ENCODE peak calls at places on chromosome 3, in four cellular contexts. One of them, this sample, is unnamed.

GRCh38 chr3:36764704-36765038 is 318 bp upstream of the DCLK3 start:
- DNase-seq in progenitor cell of endocrine pancreas: no peak
- DNase-seq in AG09319: no peak
- DNase-seq in SK-N-SH: no peak
- DNase-seq in this sample: no peak

GRCh38 chr3:157175678-157176077 is 15.7 kb upstream of the CCNL1 start:
- DNase-seq in progenitor cell of endocrine pancreas: no peak
- DNase-seq in SK-N-SH: peak
- DNase-seq in AG09319: no peak
- DNase-seq in this sample: peak

GRCh38 chr3:71581981-71582611 is 1.4 kb downstream of the FOXP1 start:
- DNase-seq in progenitor cell of endocrine pancreas: peak
- DNase-seq in SK-N-SH: peak
- DNase-seq in AG09319: no peak
- DNase-seq in this sample: peak

GRCh38 chr3:48318831-48319512 is 14.5 kb downstream of the SPINK8 start:
- DNase-seq in AG09319: no peak
- DNase-seq in progenitor cell of endocrine pancreas: no peak
- DNase-seq in SK-N-SH: no peak
- DNase-seq in this sample: no peak

GRCh38 chr3:17307482-17307881 is 422.7 kb downstream of the PLCL2 start:
- DNase-seq in progenitor cell of endocrine pancreas: no peak
- DNase-seq in SK-N-SH: no peak
- DNase-seq in AG09319: no peak
- DNase-seq in this sample: no peak

GRCh38 chr3:160331127-160331937 is 67.7 kb downstream of the IFT80 start:
- DNase-seq in AG09319: peak
- DNase-seq in progenitor cell of endocrine pancreas: no peak
- DNase-seq in SK-N-SH: no peak
- DNase-seq in this sample: no peak

GRCh38 chr3:86978111-86978528 is 12.8 kb downstream of the VGLL3 start:
- DNase-seq in SK-N-SH: no peak
- DNase-seq in AG09319: peak
- DNase-seq in progenitor cell of endocrine pancreas: no peak
- DNase-seq in this sample: no peak

GRCh38 chr3:4218426-4219226 is 84.5 kb upstream of the SETMAR start:
- DNase-seq in progenitor cell of endocrine pancreas: no peak
- DNase-seq in SK-N-SH: no peak
- DNase-seq in AG09319: no peak
- DNase-seq in this sample: no peak

GRCh38 chr3:84836961-84837360 is 121.8 kb upstream of the CADM2 start:
- DNase-seq in AG09319: no peak
- DNase-seq in progenitor cell of endocrine pancreas: no peak
- DNase-seq in SK-N-SH: no peak
- DNase-seq in this sample: peak

GRCh38 chr3:23203651-23204111 is 554 bp downstream of the UBE2E2 start:
- DNase-seq in SK-N-SH: peak
- DNase-seq in AG09319: no peak
- DNase-seq in progenitor cell of endocrine pancreas: no peak
- DNase-seq in this sample: peak

GRCh38 chr3:107971181-107971580 is 119.7 kb downstream of the CD47 start:
- DNase-seq in progenitor cell of endocrine pancreas: no peak
- DNase-seq in SK-N-SH: no peak
- DNase-seq in AG09319: no peak
- DNase-seq in this sample: no peak

GRCh38 chr3:125633767-125634166 is 38.5 kb upstream of the OSBPL11 start:
- DNase-seq in SK-N-SH: no peak
- DNase-seq in progenitor cell of endocrine pancreas: no peak
- DNase-seq in AG09319: no peak
- DNase-seq in this sample: no peak

GRCh38 chr3:61855211-61855610 is 293.8 kb downstream of the PTPRG start:
- DNase-seq in SK-N-SH: no peak
- DNase-seq in progenitor cell of endocrine pancreas: no peak
- DNase-seq in AG09319: no peak
- DNase-seq in this sample: no peak

GRCh38 chr3:109187390-109187789 is 50.9 kb downstream of the C3orf85 start:
- DNase-seq in progenitor cell of endocrine pancreas: no peak
- DNase-seq in SK-N-SH: no peak
- DNase-seq in AG09319: no peak
- DNase-seq in this sample: no peak

GRCh38 chr3:112002458-112002971 is 3.8 kb downstream of the TAGLN3 start:
- DNase-seq in SK-N-SH: no peak
- DNase-seq in AG09319: no peak
- DNase-seq in progenitor cell of endocrine pancreas: no peak
- DNase-seq in this sample: no peak

GRCh38 chr3:123272547-123272946 is 70.8 kb downstream of the SEC22A start:
- DNase-seq in AG09319: no peak
- DNase-seq in progenitor cell of endocrine pancreas: no peak
- DNase-seq in SK-N-SH: no peak
- DNase-seq in this sample: no peak

GRCh38 chr3:186418601-186419238 is 56.7 kb upstream of the DGKG start:
- DNase-seq in SK-N-SH: peak
- DNase-seq in progenitor cell of endocrine pancreas: no peak
- DNase-seq in AG09319: no peak
- DNase-seq in this sample: no peak

GRCh38 chr3:87317779-87318178 is 41.4 kb upstream of the POU1F1 start:
- DNase-seq in AG09319: no peak
- DNase-seq in progenitor cell of endocrine pancreas: no peak
- DNase-seq in SK-N-SH: no peak
- DNase-seq in this sample: no peak

GRCh38 chr3:149381173-149382090 is 4.0 kb upstream of the TM4SF1 start:
- DNase-seq in progenitor cell of endocrine pancreas: no peak
- DNase-seq in SK-N-SH: no peak
- DNase-seq in AG09319: no peak
- DNase-seq in this sample: no peak

GRCh38 chr3:13347390-13347966 is 72.6 kb downstream of the NUP210 start:
- DNase-seq in progenitor cell of endocrine pancreas: no peak
- DNase-seq in SK-N-SH: no peak
- DNase-seq in AG09319: no peak
- DNase-seq in this sample: peak

GRCh38 chr3:117719316-117719926 is 1009.8 kb downstream of the TUSC7 start:
- DNase-seq in AG09319: no peak
- DNase-seq in progenitor cell of endocrine pancreas: no peak
- DNase-seq in SK-N-SH: peak
- DNase-seq in this sample: no peak

GRCh38 chr3:38545983-38546382 is 49.8 kb downstream of the EXOG start:
- DNase-seq in SK-N-SH: no peak
- DNase-seq in AG09319: no peak
- DNase-seq in progenitor cell of endocrine pancreas: no peak
- DNase-seq in this sample: no peak

GRCh38 chr3:55623786-55624185 is 136.7 kb upstream of the WNT5A start:
- DNase-seq in AG09319: no peak
- DNase-seq in progenitor cell of endocrine pancreas: no peak
- DNase-seq in SK-N-SH: no peak
- DNase-seq in this sample: no peak

GRCh38 chr3:18046531-18046930 is 304.1 kb upstream of the TBC1D5 start:
- DNase-seq in SK-N-SH: no peak
- DNase-seq in progenitor cell of endocrine pancreas: no peak
- DNase-seq in AG09319: no peak
- DNase-seq in this sample: no peak

GRCh38 chr3:127761101-127761802 is 61.1 kb downstream of the MGLL start:
- DNase-seq in AG09319: no peak
- DNase-seq in SK-N-SH: no peak
- DNase-seq in progenitor cell of endocrine pancreas: no peak
- DNase-seq in this sample: no peak

GRCh38 chr3:17151598-17152373 is 267.0 kb downstream of the PLCL2 start:
- DNase-seq in AG09319: no peak
- DNase-seq in SK-N-SH: no peak
- DNase-seq in progenitor cell of endocrine pancreas: no peak
- DNase-seq in this sample: no peak

GRCh38 chr3:150447631-150448465 is 39.8 kb downstream of the TSC22D2 start:
- DNase-seq in AG09319: no peak
- DNase-seq in SK-N-SH: no peak
- DNase-seq in progenitor cell of endocrine pancreas: no peak
- DNase-seq in this sample: no peak

GRCh38 chr3:149816986-149817385 is 4.0 kb downstream of the RNF13 start:
- DNase-seq in AG09319: no peak
- DNase-seq in progenitor cell of endocrine pancreas: no peak
- DNase-seq in SK-N-SH: no peak
- DNase-seq in this sample: no peak

GRCh38 chr3:189652042-189652441 is 20.9 kb downstream of the TP63 start:
- DNase-seq in progenitor cell of endocrine pancreas: peak
- DNase-seq in AG09319: no peak
- DNase-seq in SK-N-SH: peak
- DNase-seq in this sample: peak
- TF ChIP-seq CTCF in progenitor cell of endocrine pancreas: peak
- TF ChIP-seq CTCF in AG09319: peak
- TF ChIP-seq CTCF in SK-N-SH: peak
- TF ChIP-seq CTCF in this sample: peak

GRCh38 chr3:15601399-15602145 is at the start of the genes BTD and HACL1:
- DNase-seq in AG09319: peak
- DNase-seq in SK-N-SH: peak
- DNase-seq in progenitor cell of endocrine pancreas: peak
- DNase-seq in this sample: peak
- TF ChIP-seq CTCF in AG09319: peak
- TF ChIP-seq CTCF in SK-N-SH: peak
- TF ChIP-seq CTCF in progenitor cell of endocrine pancreas: peak
- TF ChIP-seq CTCF in this sample: no peak

GRCh38 chr3:120558784-120559227 is 37.3 kb upstream of the NDUFB4 start:
- DNase-seq in progenitor cell of endocrine pancreas: peak
- DNase-seq in SK-N-SH: peak
- DNase-seq in AG09319: peak
- DNase-seq in this sample: peak

GRCh38 chr3:120557115-120557514 is 39.0 kb upstream of the NDUFB4 start:
- DNase-seq in AG09319: no peak
- DNase-seq in progenitor cell of endocrine pancreas: no peak
- DNase-seq in SK-N-SH: no peak
- DNase-seq in this sample: no peak

GRCh38 chr3:120560304-120561250 is 35.6 kb upstream of the NDUFB4 start:
- DNase-seq in SK-N-SH: no peak
- DNase-seq in AG09319: no peak
- DNase-seq in progenitor cell of endocrine pancreas: no peak
- DNase-seq in this sample: peak

GRCh38 chr3:120561251-120562045 is 34.7 kb upstream of the NDUFB4 start:
- DNase-seq in progenitor cell of endocrine pancreas: peak
- DNase-seq in AG09319: peak
- DNase-seq in SK-N-SH: peak
- DNase-seq in this sample: peak

DNA sequence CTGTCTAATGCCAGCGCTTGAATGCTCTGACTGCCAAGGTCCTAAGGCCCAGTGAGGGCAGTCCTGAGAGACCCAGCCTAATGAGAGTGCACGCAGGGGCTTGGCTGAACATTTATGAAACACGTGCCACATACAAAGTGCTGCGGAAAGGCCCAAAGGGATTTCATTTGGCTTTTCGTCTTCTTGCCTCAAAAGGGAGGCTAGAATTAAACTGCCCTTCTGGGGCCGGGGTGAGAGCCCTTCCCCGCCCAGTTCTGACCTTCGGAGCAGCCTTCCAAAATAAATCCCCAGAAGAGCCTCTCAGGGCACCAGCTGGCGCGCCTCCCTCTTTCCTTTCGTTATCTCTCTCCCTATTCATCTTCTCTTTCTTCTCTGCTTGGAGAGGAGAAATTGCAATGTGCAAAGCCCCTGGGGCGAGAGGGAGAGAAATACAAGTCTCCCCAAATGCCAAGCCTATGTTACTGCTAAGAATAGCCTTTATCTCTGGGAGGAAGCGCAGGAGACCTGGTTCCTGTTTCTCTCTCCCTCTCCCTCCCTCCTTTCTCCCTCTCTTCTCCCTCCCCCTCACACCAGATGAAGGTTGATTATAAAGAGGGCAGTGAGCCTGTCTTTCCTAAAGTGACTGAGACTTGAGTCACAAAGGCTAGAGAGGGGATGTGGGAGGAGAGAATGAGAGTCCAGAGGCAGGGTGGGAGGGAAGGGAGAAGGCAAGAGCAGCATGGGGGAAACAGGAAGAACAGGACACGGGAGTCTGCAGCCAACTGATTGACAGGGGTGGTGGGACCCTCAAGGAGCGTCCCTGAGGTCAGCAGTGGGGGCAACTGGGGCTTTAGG is 36.7 kb upstream of the NDUFB4 start:
- DNase-seq in SK-N-SH: no peak
- DNase-seq in progenitor cell of endocrine pancreas: no peak
- DNase-seq in AG09319: no peak
- DNase-seq in this sample: peak
- TF ChIP-seq CTCF in SK-N-SH: no peak
- TF ChIP-seq CTCF in progenitor cell of endocrine pancreas: no peak
- TF ChIP-seq CTCF in AG09319: no peak
- TF ChIP-seq CTCF in this sample: peak

GRCh38 chr3:58333206-58334012 is 717 bp downstream of the PXK start:
- DNase-seq in AG09319: no peak
- DNase-seq in SK-N-SH: peak
- DNase-seq in progenitor cell of endocrine pancreas: no peak
- DNase-seq in this sample: peak
- TF ChIP-seq CTCF in AG09319: peak
- TF ChIP-seq CTCF in SK-N-SH: peak
- TF ChIP-seq CTCF in progenitor cell of endocrine pancreas: no peak
- TF ChIP-seq CTCF in this sample: no peak

GRCh38 chr3:119613201-119613600 is 15.5 kb downstream of the PLA1A start:
- DNase-seq in SK-N-SH: no peak
- DNase-seq in AG09319: no peak
- DNase-seq in progenitor cell of endocrine pancreas: no peak
- DNase-seq in this sample: no peak

GRCh38 chr3:119611664-119612063 is 14.0 kb downstream of the PLA1A start:
- DNase-seq in progenitor cell of endocrine pancreas: no peak
- DNase-seq in SK-N-SH: no peak
- DNase-seq in AG09319: no peak
- DNase-seq in this sample: no peak

GRCh38 chr3:119608591-119608990 is 10.9 kb downstream of the PLA1A start:
- DNase-seq in AG09319: no peak
- DNase-seq in progenitor cell of endocrine pancreas: no peak
- DNase-seq in SK-N-SH: no peak
- DNase-seq in this sample: no peak

GRCh38 chr3:119604878-119605277 is 7.2 kb downstream of the PLA1A start:
- DNase-seq in SK-N-SH: no peak
- DNase-seq in AG09319: no peak
- DNase-seq in progenitor cell of endocrine pancreas: no peak
- DNase-seq in this sample: no peak

GRCh38 chr3:119609301-119609700 is 11.6 kb downstream of the PLA1A start:
- DNase-seq in SK-N-SH: no peak
- DNase-seq in progenitor cell of endocrine pancreas: no peak
- DNase-seq in AG09319: no peak
- DNase-seq in this sample: no peak
- TF ChIP-seq CTCF in SK-N-SH: no peak
- TF ChIP-seq CTCF in progenitor cell of endocrine pancreas: no peak
- TF ChIP-seq CTCF in AG09319: no peak
- TF ChIP-seq CTCF in this sample: no peak

GRCh38 chr3:184741798-184742675 is 30.2 kb upstream of the MAGEF1 start:
- DNase-seq in SK-N-SH: peak
- DNase-seq in AG09319: no peak
- DNase-seq in progenitor cell of endocrine pancreas: no peak
- DNase-seq in this sample: no peak
- TF ChIP-seq CTCF in SK-N-SH: no peak
- TF ChIP-seq CTCF in AG09319: no peak
- TF ChIP-seq CTCF in progenitor cell of endocrine pancreas: no peak
- TF ChIP-seq CTCF in this sample: no peak

This sample was measured in endothelial cell.